ENCODE peak calls at places on chromosomes 13 and 19, in eight cellular contexts. One of them, this sample, is unnamed.

GRCh38 chr19:40059624-40060023 is 3.6 kb upstream of the ZNF780B start:
- DNase-seq in CD4-positive, alpha-beta T cell: no peak
- DNase-seq in activated CD4-positive, alpha-beta T cell treated with anti-CD3 and anti-CD28 coated beads for 36 hours: no peak
- DNase-seq in hepatocyte: no peak
- DNase-seq in head of caudate nucleus: no peak
- DNase-seq in GM12865: no peak
- DNase-seq in stimulated activated CD8-positive, alpha-beta memory T cell treated with anti-CD3 and anti-CD28 coated beads, Interleukin-7, amount 100 ng/mL, for 24 hours: no peak
- DNase-seq in breast epithelium: no peak
- DNase-seq in this sample: no peak

GRCh38 chr13:36251528-36251927 is 37.2 kb upstream of the SOHLH2 start:
- DNase-seq in CD4-positive, alpha-beta T cell: no peak
- DNase-seq in activated CD4-positive, alpha-beta T cell treated with anti-CD3 and anti-CD28 coated beads for 36 hours: no peak
- DNase-seq in hepatocyte: no peak
- DNase-seq in head of caudate nucleus: no peak
- DNase-seq in GM12865: peak; percentile 21
- DNase-seq in stimulated activated CD8-positive, alpha-beta memory T cell treated with anti-CD3 and anti-CD28 coated beads, Interleukin-7, amount 100 ng/mL, for 24 hours: no peak
- DNase-seq in breast epithelium: no peak
- DNase-seq in this sample: no peak

GRCh38 chr19:40594251-40594650 is 6.9 kb upstream of the LTBP4 start:
- DNase-seq in CD4-positive, alpha-beta T cell: no peak
- DNase-seq in activated CD4-positive, alpha-beta T cell treated with anti-CD3 and anti-CD28 coated beads for 36 hours: no peak
- DNase-seq in hepatocyte: no peak
- DNase-seq in head of caudate nucleus: no peak
- DNase-seq in GM12865: no peak
- DNase-seq in stimulated activated CD8-positive, alpha-beta memory T cell treated with anti-CD3 and anti-CD28 coated beads, Interleukin-7, amount 100 ng/mL, for 24 hours: no peak
- DNase-seq in breast epithelium: no peak
- DNase-seq in this sample: no peak

GRCh38 chr13:76754414-76754813 is 131.8 kb downstream of the KCTD12 start:
- DNase-seq in CD4-positive, alpha-beta T cell: no peak
- DNase-seq in activated CD4-positive, alpha-beta T cell treated with anti-CD3 and anti-CD28 coated beads for 36 hours: no peak
- DNase-seq in hepatocyte: peak; percentile 13
- DNase-seq in head of caudate nucleus: no peak
- DNase-seq in GM12865: no peak
- DNase-seq in stimulated activated CD8-positive, alpha-beta memory T cell treated with anti-CD3 and anti-CD28 coated beads, Interleukin-7, amount 100 ng/mL, for 24 hours: no peak
- DNase-seq in breast epithelium: no peak
- DNase-seq in this sample: peak; percentile 35

GRCh38 chr19:18153555-18154134 is 682 bp downstream of the PIK3R2 start:
- DNase-seq in CD4-positive, alpha-beta T cell: peak; percentile 26
- DNase-seq in activated CD4-positive, alpha-beta T cell treated with anti-CD3 and anti-CD28 coated beads for 36 hours: peak; percentile 57
- DNase-seq in hepatocyte: peak; percentile 55
- DNase-seq in head of caudate nucleus: no peak
- DNase-seq in GM12865: no peak
- DNase-seq in stimulated activated CD8-positive, alpha-beta memory T cell treated with anti-CD3 and anti-CD28 coated beads, Interleukin-7, amount 100 ng/mL, for 24 hours: no peak
- DNase-seq in breast epithelium: no peak
- DNase-seq in this sample: no peak

GRCh38 chr13:51803018-51803417 is 945 bp downstream of the DHRS12 start:
- DNase-seq in CD4-positive, alpha-beta T cell: no peak
- DNase-seq in activated CD4-positive, alpha-beta T cell treated with anti-CD3 and anti-CD28 coated beads for 36 hours: no peak
- DNase-seq in hepatocyte: no peak
- DNase-seq in head of caudate nucleus: no peak
- DNase-seq in GM12865: peak; percentile 17
- DNase-seq in stimulated activated CD8-positive, alpha-beta memory T cell treated with anti-CD3 and anti-CD28 coated beads, Interleukin-7, amount 100 ng/mL, for 24 hours: no peak
- DNase-seq in breast epithelium: no peak
- DNase-seq in this sample: no peak

GRCh38 chr19:15015946-15016542 is 33.2 kb upstream of the CASP14 start:
- DNase-seq in CD4-positive, alpha-beta T cell: no peak
- DNase-seq in activated CD4-positive, alpha-beta T cell treated with anti-CD3 and anti-CD28 coated beads for 36 hours: peak; percentile 34
- DNase-seq in hepatocyte: peak; percentile 53
- DNase-seq in head of caudate nucleus: no peak
- DNase-seq in GM12865: peak; percentile 32
- DNase-seq in stimulated activated CD8-positive, alpha-beta memory T cell treated with anti-CD3 and anti-CD28 coated beads, Interleukin-7, amount 100 ng/mL, for 24 hours: no peak
- DNase-seq in breast epithelium: no peak
- DNase-seq in this sample: no peak

GRCh38 chr19:29193116-29193515 is 19.8 kb downstream of the UQCRFS1 start:
- DNase-seq in CD4-positive, alpha-beta T cell: no peak
- DNase-seq in activated CD4-positive, alpha-beta T cell treated with anti-CD3 and anti-CD28 coated beads for 36 hours: no peak
- DNase-seq in hepatocyte: no peak
- DNase-seq in head of caudate nucleus: peak; percentile 15
- DNase-seq in GM12865: no peak
- DNase-seq in stimulated activated CD8-positive, alpha-beta memory T cell treated with anti-CD3 and anti-CD28 coated beads, Interleukin-7, amount 100 ng/mL, for 24 hours: no peak
- DNase-seq in breast epithelium: no peak
- DNase-seq in this sample: no peak

GRCh38 chr19:4606921-4607678 is 32.2 kb upstream of the TNFAIP8L1 start:
- DNase-seq in CD4-positive, alpha-beta T cell: no peak
- DNase-seq in activated CD4-positive, alpha-beta T cell treated with anti-CD3 and anti-CD28 coated beads for 36 hours: no peak
- DNase-seq in hepatocyte: peak; percentile 41
- DNase-seq in head of caudate nucleus: peak; percentile 33
- DNase-seq in GM12865: no peak
- DNase-seq in stimulated activated CD8-positive, alpha-beta memory T cell treated with anti-CD3 and anti-CD28 coated beads, Interleukin-7, amount 100 ng/mL, for 24 hours: no peak
- DNase-seq in breast epithelium: no peak
- DNase-seq in this sample: no peak

This sample was measured in cerebellar cortex.